ENCODE peak calls at places on chromosomes 1 and 21, in six cellular contexts. Z is substantia nigra, G is NCI-H1417, N is GM23248, E is NCI-H1105, X is dermis microvascular lymphatic vessel endothelial cell. A is an unnamed sample.

GRCh38 chr1:67317803-67318202 is 10.1 kb downstream of the IL12RB2 start:
- DNase-seq in Z (no peak), G (no peak), N (no peak), E (no peak), X (no peak), A (no peak)

GRCh38 chr1:76948846-76949245 is 81.6 kb downstream of the ST6GALNAC5 start:
- DNase-seq in Z (no peak), G (no peak), N (peak), E (no peak), X (no peak), A (no peak)

GRCh38 chr1:225581193-225581592 is 71.7 kb downstream of the ENAH start:
- DNase-seq in Z (no peak), G (no peak), N (no peak), E (no peak), X (no peak), A (no peak)

GRCh38 chr1:157088607-157089006 is 11.0 kb downstream of the ETV3L start:
- DNase-seq in Z (no peak), G (no peak), N (no peak), E (no peak), X (no peak), A (no peak)

GRCh38 chr1:4005431-4005830 is 105.4 kb upstream of the C1orf174 start:
- DNase-seq in Z (no peak), G (no peak), N (no peak), E (no peak), X (no peak), A (peak)

GRCh38 chr1:28893403-28894102 is 20.8 kb upstream of the EPB41 start:
- DNase-seq in Z (no peak), G (no peak), N (peak), E (no peak), X (no peak), A (no peak)

GRCh38 chr1:221810406-221810805 is 68.5 kb upstream of the DUSP10 start:
- DNase-seq in Z (no peak), G (no peak), N (peak), E (no peak), X (no peak), A (no peak)

GRCh38 chr1:40404670-40405462 is 31.3 kb downstream of the SMAP2 start:
- DNase-seq in Z (no peak), G (peak), N (peak), E (peak), X (peak), A (no peak)

GRCh38 chr1:242017580-242018233 is 18.8 kb upstream of the MAP1LC3C start:
- DNase-seq in Z (no peak), G (peak), N (peak), E (no peak), X (peak), A (no peak)

GRCh38 chr1:227273557-227273956 is 44.7 kb downstream of the CDC42BPA start:
- DNase-seq in Z (no peak), G (no peak), N (peak), E (no peak), X (peak), A (no peak)

GRCh38 chr1:84996846-84997666 is at the start of gene MCOLN2:
- DNase-seq in Z (no peak), G (peak), N (peak), E (peak), X (no peak), A (peak)

GRCh38 chr21:43718872-43719747 is at the start of gene PDXK:
- DNase-seq in Z (no peak), G (peak), N (peak), E (peak), X (peak), A (peak)

GRCh38 chr1:161952603-161953172 is 71.0 kb downstream of the OLFML2B start:
- DNase-seq in Z (no peak), G (no peak), N (peak), E (no peak), X (no peak), A (no peak)

GRCh38 chr1:151837841-151838490 is 1.7 kb downstream of the C2CD4D start:
- DNase-seq in Z (no peak), G (no peak), N (peak), E (no peak), X (no peak), A (peak)

GRCh38 chr1:1942753-1943656 is 23.9 kb upstream of the TMEM52 start:
- DNase-seq in Z (no peak), G (no peak), N (no peak), E (no peak), X (no peak), A (peak)

GRCh38 chr1:58908539-58909161 is 124.8 kb upstream of the JUN start:
- DNase-seq in Z (no peak), G (no peak), N (peak), E (no peak), X (no peak), A (no peak)

GRCh38 chr1:221431068-221431651 is 310.7 kb downstream of the DUSP10 start:
- DNase-seq in Z (no peak), G (peak), N (peak), E (no peak), X (no peak), A (no peak)

GRCh38 chr1:62057230-62057629 is 137.4 kb upstream of the L1TD1 start:
- DNase-seq in Z (no peak), G (no peak), N (no peak), E (no peak), X (no peak), A (no peak)

GRCh38 chr1:228265167-228265566 is 57.3 kb downstream of the OBSCN start:
- DNase-seq in Z (no peak), G (peak), N (peak), E (no peak), X (no peak), A (no peak)

GRCh38 chr1:76862447-76862846 is 4.8 kb upstream of the ST6GALNAC5 start:
- DNase-seq in Z (no peak), G (no peak), N (peak), E (no peak), X (no peak), A (no peak)

GRCh38 chr21:41367598-41368360 is 6.0 kb downstream of the MX2 start:
- DNase-seq in Z (no peak), G (no peak), N (no peak), E (no peak), X (no peak), A (no peak)

GRCh38 chr1:9910080-9910424 is at the start of gene CTNNBIP1:
- DNase-seq in Z (no peak), G (no peak), N (no peak), E (no peak), X (no peak), A (no peak)

GRCh38 chr1:16139473-16139962 is 16.4 kb downstream of the EPHA2 start:
- DNase-seq in Z (no peak), G (no peak), N (peak), E (no peak), X (no peak), A (no peak)

GRCh38 chr21:26070822-26071425 is 99.6 kb downstream of the APP start:
- DNase-seq in Z (no peak), G (peak), N (peak), E (no peak), X (no peak), A (no peak)

GRCh38 chr1:201556841-201557571 is 18.1 kb downstream of the NAV1 start:
- DNase-seq in Z (no peak), G (no peak), N (peak), E (no peak), X (no peak), A (no peak)

GRCh38 chr1:110874303-110875215 is 1.6 kb downstream of the CD53 start:
- DNase-seq in Z (no peak), G (no peak), N (no peak), E (no peak), X (no peak), A (no peak)

GRCh38 chr1:231417503-231417902 is 4.6 kb downstream of the EGLN1 start:
- DNase-seq in Z (no peak), G (no peak), N (no peak), E (no peak), X (no peak), A (no peak)

GRCh38 chr1:93774707-93775106 is 93.1 kb upstream of the BCAR3 start:
- DNase-seq in Z (no peak), G (no peak), N (no peak), E (no peak), X (no peak), A (no peak)